ENCODE peak calls at places on chromosomes 4 and X, in seven cellular contexts. One of them, this sample, is unnamed.

GRCh38 chr4:8355306-8355705 is 85.2 kb downstream of the ACOX3 start:
- DNase-seq in MV-4-11: no peak
- DNase-seq in uterus: no peak
- DNase-seq in NCI-H1417: no peak
- DNase-seq in NCI-H2081: no peak
- DNase-seq in choroid plexus epithelial cell: peak
- DNase-seq in ureter: no peak
- DNase-seq in this sample: no peak

GRCh38 chr4:3241905-3242304 is 7.1 kb upstream of the MSANTD1 start:
- DNase-seq in MV-4-11: no peak
- DNase-seq in uterus: peak
- DNase-seq in NCI-H1417: no peak
- DNase-seq in NCI-H2081: no peak
- DNase-seq in choroid plexus epithelial cell: peak
- DNase-seq in ureter: no peak
- DNase-seq in this sample: peak

GRCh38 chr4:11743236-11743635 is 314.5 kb upstream of the HS3ST1 start:
- DNase-seq in MV-4-11: no peak
- DNase-seq in uterus: no peak
- DNase-seq in NCI-H1417: peak
- DNase-seq in NCI-H2081: peak
- DNase-seq in choroid plexus epithelial cell: peak
- DNase-seq in ureter: no peak
- DNase-seq in this sample: no peak

GRCh38 chr4:11805837-11806236 is 377.1 kb upstream of the HS3ST1 start:
- DNase-seq in MV-4-11: peak
- DNase-seq in uterus: no peak
- DNase-seq in NCI-H1417: peak
- DNase-seq in NCI-H2081: peak
- DNase-seq in choroid plexus epithelial cell: peak
- DNase-seq in ureter: no peak
- DNase-seq in this sample: no peak

GRCh38 chr4:84878090-84878489 is 88.4 kb downstream of the WDFY3 start:
- DNase-seq in MV-4-11: no peak
- DNase-seq in uterus: no peak
- DNase-seq in NCI-H1417: no peak
- DNase-seq in NCI-H2081: no peak
- DNase-seq in choroid plexus epithelial cell: peak
- DNase-seq in ureter: no peak
- DNase-seq in this sample: no peak

GRCh38 chrX:78527263-78527662 is 131.9 kb downstream of the RTL3 start:
- DNase-seq in MV-4-11: no peak
- DNase-seq in uterus: no peak
- DNase-seq in NCI-H1417: no peak
- DNase-seq in NCI-H2081: no peak
- DNase-seq in choroid plexus epithelial cell: no peak
- DNase-seq in ureter: no peak
- DNase-seq in this sample: no peak

GRCh38 chrX:15465896-15466651 is 27.1 kb downstream of the PIR start:
- DNase-seq in MV-4-11: no peak
- DNase-seq in uterus: no peak
- DNase-seq in NCI-H1417: no peak
- DNase-seq in NCI-H2081: no peak
- DNase-seq in choroid plexus epithelial cell: peak
- DNase-seq in ureter: no peak
- DNase-seq in this sample: no peak

GRCh38 chr4:3320361-3321023 is 27.7 kb downstream of the RGS12 start:
- DNase-seq in MV-4-11: no peak
- DNase-seq in uterus: no peak
- DNase-seq in NCI-H1417: no peak
- DNase-seq in NCI-H2081: no peak
- DNase-seq in choroid plexus epithelial cell: no peak
- DNase-seq in ureter: no peak
- DNase-seq in this sample: no peak

GRCh38 chr4:25813705-25814104 is 49.1 kb downstream of the SEL1L3 start:
- DNase-seq in MV-4-11: no peak
- DNase-seq in uterus: no peak
- DNase-seq in NCI-H1417: peak
- DNase-seq in NCI-H2081: no peak
- DNase-seq in choroid plexus epithelial cell: peak
- DNase-seq in ureter: no peak
- DNase-seq in this sample: no peak

GRCh38 chr4:98662619-98663225 is 4.3 kb upstream of the TSPAN5 start:
- DNase-seq in MV-4-11: no peak
- DNase-seq in uterus: no peak
- DNase-seq in NCI-H1417: peak
- DNase-seq in NCI-H2081: no peak
- DNase-seq in choroid plexus epithelial cell: no peak
- DNase-seq in ureter: no peak
- DNase-seq in this sample: no peak

GRCh38 chrX:17634542-17635207 is 102.6 kb upstream of the SCML1 start:
- DNase-seq in MV-4-11: no peak
- DNase-seq in uterus: no peak
- DNase-seq in NCI-H1417: peak
- DNase-seq in NCI-H2081: peak
- DNase-seq in choroid plexus epithelial cell: no peak
- DNase-seq in ureter: no peak
- DNase-seq in this sample: no peak

GRCh38 chr4:170088686-170089085 is 1.1 kb downstream of the AADAT start:
- DNase-seq in MV-4-11: no peak
- DNase-seq in uterus: no peak
- DNase-seq in NCI-H1417: peak
- DNase-seq in NCI-H2081: peak
- DNase-seq in choroid plexus epithelial cell: no peak
- DNase-seq in ureter: no peak
- DNase-seq in this sample: no peak

GRCh38 chr4:169271692-169272007 is 894 bp upstream of the SH3RF1 start:
- DNase-seq in MV-4-11: no peak
- DNase-seq in uterus: no peak
- DNase-seq in NCI-H1417: peak
- DNase-seq in NCI-H2081: no peak
- DNase-seq in choroid plexus epithelial cell: no peak
- DNase-seq in ureter: no peak
- DNase-seq in this sample: no peak

This sample was measured in mucosa of gallbladder.